ENCODE peak calls at places on chromosome 22, in five cellular contexts. One of them, this sample, is unnamed.

GRCh38 chr22:47337161-47337621 is 574.7 kb downstream of the TBC1D22A start:
- DNase-seq in PC-3: peak
- DNase-seq in Calu3: peak
- DNase-seq in HFFc6: peak
- DNase-seq in CD14-positive monocyte: no peak
- DNase-seq in this sample: no peak

GRCh38 chr22:40383905-40384304 is 13.5 kb downstream of the SGSM3 start:
- DNase-seq in PC-3: no peak
- DNase-seq in Calu3: no peak
- DNase-seq in HFFc6: peak
- DNase-seq in CD14-positive monocyte: no peak
- DNase-seq in this sample: no peak

GRCh38 chr22:30602049-30602448 is 4.9 kb upstream of the TCN2 start:
- DNase-seq in PC-3: peak
- DNase-seq in Calu3: peak
- DNase-seq in HFFc6: peak
- DNase-seq in CD14-positive monocyte: no peak
- DNase-seq in this sample: no peak

GRCh38 chr22:23218053-23218866 is 38.0 kb downstream of the BCR start:
- DNase-seq in PC-3: no peak
- DNase-seq in Calu3: no peak
- DNase-seq in HFFc6: no peak
- DNase-seq in CD14-positive monocyte: no peak
- DNase-seq in this sample: no peak

GRCh38 chr22:26197427-26197826 is 28.2 kb downstream of the SEZ6L start:
- DNase-seq in PC-3: no peak
- DNase-seq in Calu3: no peak
- DNase-seq in HFFc6: no peak
- DNase-seq in CD14-positive monocyte: no peak
- DNase-seq in this sample: no peak

GRCh38 chr22:35076648-35077047 is 10.7 kb downstream of the ISX start:
- DNase-seq in PC-3: no peak
- DNase-seq in Calu3: no peak
- DNase-seq in HFFc6: no peak
- DNase-seq in CD14-positive monocyte: no peak
- DNase-seq in this sample: no peak

GRCh38 chr22:32695451-32695891 is 106.0 kb upstream of the TIMP3 start:
- DNase-seq in PC-3: peak
- DNase-seq in Calu3: peak
- DNase-seq in HFFc6: peak
- DNase-seq in CD14-positive monocyte: no peak
- DNase-seq in this sample: no peak

GRCh38 chr22:20979243-20979809 is 2.8 kb upstream of the LZTR1 start:
- DNase-seq in PC-3: no peak
- DNase-seq in Calu3: peak
- DNase-seq in HFFc6: no peak
- DNase-seq in CD14-positive monocyte: peak
- DNase-seq in this sample: peak

GRCh38 chr22:46941958-46942815 is 179.7 kb downstream of the TBC1D22A start:
- DNase-seq in PC-3: no peak
- DNase-seq in Calu3: no peak
- DNase-seq in HFFc6: no peak
- DNase-seq in CD14-positive monocyte: no peak
- DNase-seq in this sample: no peak

GRCh38 chr22:43511276-43511910 is 99.6 kb downstream of the MPPED1 start:
- DNase-seq in PC-3: no peak
- DNase-seq in Calu3: no peak
- DNase-seq in HFFc6: no peak
- DNase-seq in CD14-positive monocyte: no peak
- DNase-seq in this sample: no peak

GRCh38 chr22:28674121-28674563 is 5.5 kb downstream of the TTC28 start:
- DNase-seq in PC-3: peak
- DNase-seq in Calu3: peak
- DNase-seq in HFFc6: peak
- DNase-seq in CD14-positive monocyte: no peak
- DNase-seq in this sample: no peak

GRCh38 chr22:41478891-41479521 is 10.1 kb downstream of the ACO2 start:
- DNase-seq in PC-3: no peak
- DNase-seq in Calu3: no peak
- DNase-seq in HFFc6: no peak
- DNase-seq in CD14-positive monocyte: no peak
- DNase-seq in this sample: no peak

GRCh38 chr22:35629406-35630234 is 12.5 kb upstream of the MB start:
- DNase-seq in PC-3: peak
- DNase-seq in Calu3: peak
- DNase-seq in HFFc6: peak
- DNase-seq in CD14-positive monocyte: peak
- DNase-seq in this sample: no peak

GRCh38 chr22:36234211-36234610 is 5.1 kb downstream of the APOL2 start:
- DNase-seq in PC-3: no peak
- DNase-seq in Calu3: no peak
- DNase-seq in HFFc6: no peak
- DNase-seq in CD14-positive monocyte: no peak
- DNase-seq in this sample: no peak

GRCh38 chr22:20569059-20570058 is 61.9 kb downstream of the MED15 start:
- DNase-seq in PC-3: peak
- DNase-seq in Calu3: peak
- DNase-seq in HFFc6: peak
- DNase-seq in CD14-positive monocyte: no peak
- DNase-seq in this sample: peak

GRCh38 chr22:31588970-31589675 is 72.9 kb downstream of the PISD start:
- DNase-seq in PC-3: peak
- DNase-seq in Calu3: no peak
- DNase-seq in HFFc6: no peak
- DNase-seq in CD14-positive monocyte: no peak
- DNase-seq in this sample: no peak

GRCh38 chr22:19451570-19451969 is 4.1 kb upstream of the C22orf39 start:
- DNase-seq in PC-3: no peak
- DNase-seq in Calu3: no peak
- DNase-seq in HFFc6: no peak
- DNase-seq in CD14-positive monocyte: no peak
- DNase-seq in this sample: no peak

GRCh38 chr22:34502821-34503220 is 563.1 kb upstream of the ISX start:
- DNase-seq in PC-3: no peak
- DNase-seq in Calu3: no peak
- DNase-seq in HFFc6: no peak
- DNase-seq in CD14-positive monocyte: no peak
- DNase-seq in this sample: no peak

GRCh38 chr22:41351011-41351410 is 30.7 kb upstream of the TEF start:
- DNase-seq in PC-3: no peak
- DNase-seq in Calu3: no peak
- DNase-seq in HFFc6: no peak
- DNase-seq in CD14-positive monocyte: no peak
- DNase-seq in this sample: no peak

GRCh38 chr22:43498856-43499253 is 87.0 kb downstream of the MPPED1 start:
- DNase-seq in PC-3: no peak
- DNase-seq in Calu3: no peak
- DNase-seq in HFFc6: no peak
- DNase-seq in CD14-positive monocyte: no peak
- DNase-seq in this sample: no peak

GRCh38 chr22:48751539-48752437 is 1075.9 kb downstream of the BRD1 start:
- DNase-seq in PC-3: no peak
- DNase-seq in Calu3: no peak
- DNase-seq in HFFc6: no peak
- DNase-seq in CD14-positive monocyte: no peak
- DNase-seq in this sample: no peak

GRCh38 chr22:30279389-30279788 is 9.9 kb downstream of the CASTOR1 start:
- DNase-seq in PC-3: no peak
- DNase-seq in Calu3: no peak
- DNase-seq in HFFc6: no peak
- DNase-seq in CD14-positive monocyte: peak
- DNase-seq in this sample: no peak

GRCh38 chr22:21952586-21953571 is at the start of gene PPM1F:
- DNase-seq in PC-3: peak
- DNase-seq in Calu3: peak
- DNase-seq in HFFc6: peak
- DNase-seq in CD14-positive monocyte: peak
- DNase-seq in this sample: peak

GRCh38 chr22:43201486-43202219 is 14.7 kb upstream of the TTLL12 start:
- DNase-seq in PC-3: no peak
- DNase-seq in Calu3: no peak
- DNase-seq in HFFc6: no peak
- DNase-seq in CD14-positive monocyte: no peak
- DNase-seq in this sample: no peak

GRCh38 chr22:29503811-29504372 is 23.9 kb downstream of the NEFH start:
- DNase-seq in PC-3: peak
- DNase-seq in Calu3: no peak
- DNase-seq in HFFc6: peak
- DNase-seq in CD14-positive monocyte: no peak
- DNase-seq in this sample: no peak

GRCh38 chr22:35154937-35155387 is 89.0 kb downstream of the ISX start:
- DNase-seq in PC-3: peak
- DNase-seq in Calu3: peak
- DNase-seq in HFFc6: peak
- DNase-seq in CD14-positive monocyte: no peak
- DNase-seq in this sample: peak

GRCh38 chr22:21045585-21046294 is at the start of gene LRRC74B:
- DNase-seq in PC-3: peak
- DNase-seq in Calu3: peak
- DNase-seq in HFFc6: peak
- DNase-seq in CD14-positive monocyte: peak
- DNase-seq in this sample: peak

GRCh38 chr22:48051796-48052620 is 1289.6 kb downstream of the TBC1D22A start:
- DNase-seq in PC-3: no peak
- DNase-seq in Calu3: no peak
- DNase-seq in HFFc6: no peak
- DNase-seq in CD14-positive monocyte: no peak
- DNase-seq in this sample: no peak

GRCh38 chr22:35357883-35358621 is 22.8 kb upstream of the HMOX1 start:
- DNase-seq in PC-3: peak
- DNase-seq in Calu3: no peak
- DNase-seq in HFFc6: peak
- DNase-seq in CD14-positive monocyte: no peak
- DNase-seq in this sample: no peak

GRCh38 chr22:43262990-43263644 is 76.2 kb upstream of the TTLL12 start:
- DNase-seq in PC-3: no peak
- DNase-seq in Calu3: peak
- DNase-seq in HFFc6: no peak
- DNase-seq in CD14-positive monocyte: no peak
- DNase-seq in this sample: no peak

GRCh38 chr22:47023871-47024270 is 261.4 kb downstream of the TBC1D22A start:
- DNase-seq in PC-3: no peak
- DNase-seq in Calu3: no peak
- DNase-seq in HFFc6: no peak
- DNase-seq in CD14-positive monocyte: no peak
- DNase-seq in this sample: no peak

GRCh38 chr22:43740587-43741270 is 71.4 kb downstream of the EFCAB6 start:
- DNase-seq in PC-3: no peak
- DNase-seq in Calu3: no peak
- DNase-seq in HFFc6: no peak
- DNase-seq in CD14-positive monocyte: no peak
- DNase-seq in this sample: no peak

GRCh38 chr22:22200569-22201184 is 43.9 kb upstream of the VPREB1 start:
- DNase-seq in PC-3: no peak
- DNase-seq in Calu3: no peak
- DNase-seq in HFFc6: no peak
- DNase-seq in CD14-positive monocyte: no peak
- DNase-seq in this sample: no peak

GRCh38 chr22:35777335-35777975 is 59.8 kb downstream of the APOL5 start:
- DNase-seq in PC-3: peak
- DNase-seq in Calu3: no peak
- DNase-seq in HFFc6: peak
- DNase-seq in CD14-positive monocyte: no peak
- DNase-seq in this sample: no peak

GRCh38 chr22:32985899-32986772 is 72.0 kb downstream of the SYN3 start:
- DNase-seq in PC-3: peak
- DNase-seq in Calu3: peak
- DNase-seq in HFFc6: peak
- DNase-seq in CD14-positive monocyte: peak
- DNase-seq in this sample: peak

GRCh38 chr22:38215156-38216038 is 13.6 kb downstream of the MAFF start:
- DNase-seq in PC-3: no peak
- DNase-seq in Calu3: no peak
- DNase-seq in HFFc6: no peak
- DNase-seq in CD14-positive monocyte: no peak
- DNase-seq in this sample: no peak

GRCh38 chr22:38212442-38212841 is 10.6 kb downstream of the MAFF start:
- DNase-seq in PC-3: no peak
- DNase-seq in Calu3: no peak
- DNase-seq in HFFc6: no peak
- DNase-seq in CD14-positive monocyte: no peak
- DNase-seq in this sample: no peak

GRCh38 chr22:38213319-38214247 is 11.8 kb downstream of the MAFF start:
- DNase-seq in PC-3: no peak
- DNase-seq in Calu3: no peak
- DNase-seq in HFFc6: no peak
- DNase-seq in CD14-positive monocyte: peak
- DNase-seq in this sample: no peak

GRCh38 chr22:38211556-38211955 is 9.8 kb downstream of the MAFF start:
- DNase-seq in PC-3: no peak
- DNase-seq in Calu3: no peak
- DNase-seq in HFFc6: no peak
- DNase-seq in CD14-positive monocyte: no peak
- DNase-seq in this sample: no peak

GRCh38 chr22:38214248-38215056 is 12.7 kb downstream of the MAFF start:
- DNase-seq in PC-3: no peak
- DNase-seq in Calu3: no peak
- DNase-seq in HFFc6: no peak
- DNase-seq in CD14-positive monocyte: peak
- DNase-seq in this sample: peak
- TF ChIP-seq CTCF in PC-3: no peak
- TF ChIP-seq CTCF in Calu3: no peak
- TF ChIP-seq CTCF in HFFc6: no peak
- TF ChIP-seq CTCF in CD14-positive monocyte: no peak
- TF ChIP-seq CTCF in this sample: no peak

DNA sequence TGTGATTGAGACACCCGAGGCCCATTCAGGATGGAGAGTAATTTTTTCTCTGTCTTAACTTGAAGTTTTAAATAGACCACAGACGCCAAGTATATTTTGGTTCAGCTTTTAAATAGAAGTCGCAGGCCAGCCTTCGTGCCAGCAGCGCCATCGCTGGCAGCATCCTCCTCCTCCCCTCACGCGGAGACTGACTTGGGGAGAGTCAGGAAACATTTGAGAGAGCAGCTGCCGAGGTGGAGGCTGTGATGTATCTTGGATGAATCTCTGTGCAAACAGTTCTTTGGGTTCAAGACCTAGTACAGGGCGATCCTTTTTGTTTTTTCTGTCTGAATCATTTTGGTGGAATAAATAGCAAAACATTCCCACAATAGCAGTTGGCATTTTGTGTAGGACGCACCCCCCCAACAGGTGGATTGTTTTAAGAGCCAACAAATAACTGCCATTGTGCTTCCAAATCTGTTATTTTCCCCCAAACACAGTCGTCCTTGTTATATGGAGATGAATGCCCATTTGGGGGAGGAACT is 920 bp upstream of the DMC1 start:
- DNase-seq in PC-3: peak
- DNase-seq in Calu3: peak
- DNase-seq in HFFc6: peak
- DNase-seq in CD14-positive monocyte: no peak
- DNase-seq in this sample: no peak
- TF ChIP-seq CTCF in PC-3: peak
- TF ChIP-seq CTCF in Calu3: no peak
- TF ChIP-seq CTCF in HFFc6: no peak
- TF ChIP-seq CTCF in CD14-positive monocyte: no peak
- TF ChIP-seq CTCF in this sample: no peak

GRCh38 chr22:27409299-27409698 is 392.3 kb downstream of the MN1 start:
- DNase-seq in PC-3: no peak
- DNase-seq in Calu3: no peak
- DNase-seq in HFFc6: no peak
- DNase-seq in CD14-positive monocyte: no peak
- DNase-seq in this sample: no peak
- TF ChIP-seq CTCF in PC-3: no peak
- TF ChIP-seq CTCF in Calu3: no peak
- TF ChIP-seq CTCF in HFFc6: peak
- TF ChIP-seq CTCF in CD14-positive monocyte: no peak
- TF ChIP-seq CTCF in this sample: no peak

GRCh38 chr22:45587638-45588481 is 83.8 kb upstream of the ATXN10 start:
- DNase-seq in PC-3: peak
- DNase-seq in Calu3: no peak
- DNase-seq in HFFc6: peak
- DNase-seq in CD14-positive monocyte: no peak
- DNase-seq in this sample: no peak
- TF ChIP-seq CTCF in PC-3: no peak
- TF ChIP-seq CTCF in Calu3: no peak
- TF ChIP-seq CTCF in HFFc6: no peak
- TF ChIP-seq CTCF in CD14-positive monocyte: no peak
- TF ChIP-seq CTCF in this sample: no peak